ENCODE peak calls at places on chromosomes 12 and 14, in ten cellular contexts. One of them, this sample, is unnamed.

GRCh38 chr14:103535081-103535890 is 6.3 kb downstream of the TRMT61A start:
- DNase-seq in sigmoid colon: peak; percentile 77
- DNase-seq in HepG2: no peak
- DNase-seq in Panc1: no peak
- DNase-seq in H1: no peak
- DNase-seq in SK-N-SH: no peak
- DNase-seq in spleen: no peak
- DNase-seq in suprapubic skin: no peak
- DNase-seq in HCT116: no peak
- DNase-seq in breast epithelium: no peak
- DNase-seq in this sample: no peak

GRCh38 chr12:49187184-49187583 is 1.7 kb downstream of the TUBA1A start:
- DNase-seq in Panc1: no peak
- DNase-seq in SK-N-SH: peak; percentile 47
- DNase-seq in breast epithelium: peak; percentile 51
- DNase-seq in H1: no peak
- DNase-seq in spleen: no peak
- DNase-seq in HepG2: no peak
- DNase-seq in HCT116: no peak
- DNase-seq in sigmoid colon: peak; percentile 81
- DNase-seq in suprapubic skin: peak; percentile 63
- DNase-seq in this sample: no peak

GRCh38 chr14:69708586-69709169 is 58.3 kb upstream of the SRSF5 start:
- DNase-seq in spleen: no peak
- DNase-seq in breast epithelium: no peak
- DNase-seq in Panc1: no peak
- DNase-seq in HCT116: no peak
- DNase-seq in suprapubic skin: no peak
- DNase-seq in sigmoid colon: no peak
- DNase-seq in HepG2: peak; percentile 41
- DNase-seq in SK-N-SH: peak; percentile 51
- DNase-seq in H1: no peak
- DNase-seq in this sample: no peak

GRCh38 chr12:123966596-123966995 is 6.0 kb downstream of the CCDC92 start:
- DNase-seq in H1: no peak
- DNase-seq in suprapubic skin: no peak
- DNase-seq in HepG2: no peak
- DNase-seq in Panc1: no peak
- DNase-seq in sigmoid colon: no peak
- DNase-seq in spleen: no peak
- DNase-seq in breast epithelium: no peak
- DNase-seq in HCT116: no peak
- DNase-seq in SK-N-SH: no peak
- DNase-seq in this sample: no peak

GRCh38 chr14:33026850-33027420 is 88.3 kb downstream of the NPAS3 start:
- DNase-seq in H1: no peak
- DNase-seq in Panc1: no peak
- DNase-seq in sigmoid colon: no peak
- DNase-seq in HCT116: no peak
- DNase-seq in spleen: no peak
- DNase-seq in SK-N-SH: no peak
- DNase-seq in breast epithelium: no peak
- DNase-seq in suprapubic skin: no peak
- DNase-seq in HepG2: no peak
- DNase-seq in this sample: no peak

GRCh38 chr12:132449565-132450390 is 40.2 kb upstream of the FBRSL1 start:
- DNase-seq in H1: no peak
- DNase-seq in HepG2: no peak
- DNase-seq in HCT116: no peak
- DNase-seq in Panc1: no peak
- DNase-seq in suprapubic skin: no peak
- DNase-seq in SK-N-SH: no peak
- DNase-seq in spleen: peak; percentile 86
- DNase-seq in breast epithelium: no peak
- DNase-seq in sigmoid colon: no peak
- DNase-seq in this sample: no peak

GRCh38 chr14:34081126-34081575 is 130.3 kb upstream of the EGLN3 start:
- DNase-seq in suprapubic skin: no peak
- DNase-seq in SK-N-SH: no peak
- DNase-seq in HepG2: no peak
- DNase-seq in spleen: no peak
- DNase-seq in H1: no peak
- DNase-seq in sigmoid colon: no peak
- DNase-seq in Panc1: no peak
- DNase-seq in breast epithelium: no peak
- DNase-seq in HCT116: no peak
- DNase-seq in this sample: no peak

GRCh38 chr12:53550595-53550994 is 43.3 kb upstream of the NPFF start:
- DNase-seq in HCT116: no peak
- DNase-seq in SK-N-SH: no peak
- DNase-seq in H1: no peak
- DNase-seq in HepG2: no peak
- DNase-seq in Panc1: no peak
- DNase-seq in spleen: no peak
- DNase-seq in sigmoid colon: no peak
- DNase-seq in breast epithelium: no peak
- DNase-seq in suprapubic skin: no peak
- DNase-seq in this sample: no peak

GRCh38 chr14:72583316-72584272 is 310.3 kb downstream of the DPF3 start:
- DNase-seq in sigmoid colon: peak; percentile 26
- DNase-seq in suprapubic skin: no peak
- DNase-seq in HepG2: no peak
- DNase-seq in SK-N-SH: no peak
- DNase-seq in HCT116: no peak
- DNase-seq in breast epithelium: no peak
- DNase-seq in spleen: no peak
- DNase-seq in Panc1: no peak
- DNase-seq in H1: no peak
- DNase-seq in this sample: no peak

GRCh38 chr14:96040836-96041371 is 1.7 kb downstream of the C14orf132 start:
- DNase-seq in H1: no peak
- DNase-seq in suprapubic skin: no peak
- DNase-seq in Panc1: no peak
- DNase-seq in HCT116: no peak
- DNase-seq in SK-N-SH: no peak
- DNase-seq in sigmoid colon: no peak
- DNase-seq in spleen: no peak
- DNase-seq in HepG2: no peak
- DNase-seq in breast epithelium: no peak
- DNase-seq in this sample: no peak

GRCh38 chr14:96039633-96040311 is 610 bp downstream of the C14orf132 start:
- DNase-seq in Panc1: no peak
- DNase-seq in SK-N-SH: peak; percentile 78
- DNase-seq in spleen: no peak
- DNase-seq in H1: no peak
- DNase-seq in sigmoid colon: peak; percentile 70
- DNase-seq in HCT116: no peak
- DNase-seq in breast epithelium: no peak
- DNase-seq in suprapubic skin: no peak
- DNase-seq in HepG2: no peak
- DNase-seq in this sample: no peak

GRCh38 chr14:96037891-96038557 is 1.1 kb upstream of the C14orf132 start:
- DNase-seq in HCT116: peak; percentile 74
- DNase-seq in Panc1: no peak
- DNase-seq in breast epithelium: peak; percentile 53
- DNase-seq in HepG2: no peak
- DNase-seq in sigmoid colon: peak; percentile 77
- DNase-seq in spleen: no peak
- DNase-seq in H1: no peak
- DNase-seq in SK-N-SH: peak; percentile 38
- DNase-seq in suprapubic skin: no peak
- DNase-seq in this sample: peak; percentile 57

GRCh38 chr14:96038558-96038919 is 623 bp upstream of the C14orf132 start:
- DNase-seq in breast epithelium: no peak
- DNase-seq in HCT116: peak; percentile 4
- DNase-seq in spleen: no peak
- DNase-seq in sigmoid colon: no peak
- DNase-seq in HepG2: no peak
- DNase-seq in Panc1: no peak
- DNase-seq in SK-N-SH: no peak
- DNase-seq in suprapubic skin: no peak
- DNase-seq in H1: no peak
- DNase-seq in this sample: no peak

DNA sequence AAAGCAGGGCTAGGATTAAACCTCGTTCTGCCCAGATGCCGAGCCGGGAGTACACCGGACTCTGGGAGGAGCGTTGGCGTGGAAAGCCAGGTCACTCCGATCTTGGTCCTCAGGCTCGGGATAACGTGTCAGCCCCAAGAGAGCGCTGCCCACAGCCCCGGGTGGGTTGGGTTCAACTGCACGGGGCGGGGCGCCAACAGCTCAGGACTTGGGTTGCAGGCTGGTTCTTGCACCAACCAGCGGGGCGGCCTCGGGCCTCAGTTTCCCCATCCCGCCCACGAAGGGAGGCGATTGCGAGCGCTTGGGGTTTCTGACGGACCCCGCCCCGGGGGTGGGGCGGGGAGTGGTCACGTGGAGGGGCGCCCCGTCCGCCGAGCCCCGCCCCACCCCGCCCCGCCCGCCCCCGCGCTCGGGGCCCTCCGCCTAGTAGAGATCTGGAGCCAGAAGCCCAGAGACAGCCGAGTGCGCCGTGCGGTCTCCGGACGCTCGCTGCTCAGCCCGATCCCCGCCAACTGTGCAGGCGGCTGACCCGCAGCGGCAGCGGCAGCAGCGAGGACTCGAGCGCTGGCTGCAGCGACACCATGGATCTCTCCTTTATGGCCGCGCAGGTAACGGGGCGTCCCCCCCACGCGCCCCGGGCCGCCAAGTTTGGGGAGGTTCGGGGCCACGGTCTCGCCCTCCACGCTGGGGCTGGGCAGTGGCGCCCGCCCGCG is at the start of gene C14orf132:
- DNase-seq in HCT116: peak; percentile 18
- DNase-seq in breast epithelium: peak; percentile 54
- DNase-seq in spleen: peak; percentile 79
- DNase-seq in H1: no peak
- DNase-seq in sigmoid colon: peak; percentile 85
- DNase-seq in Panc1: no peak
- DNase-seq in HepG2: no peak
- DNase-seq in SK-N-SH: peak; percentile 96
- DNase-seq in suprapubic skin: no peak
- DNase-seq in this sample: peak; percentile 58
- TF ChIP-seq POLR2AphosphoS5 in HCT116: peak; percentile 86
- TF ChIP-seq POLR2AphosphoS5 in breast epithelium: no peak
- TF ChIP-seq POLR2AphosphoS5 in spleen: peak; percentile 59
- TF ChIP-seq POLR2AphosphoS5 in H1: peak; percentile 78
- TF ChIP-seq POLR2AphosphoS5 in sigmoid colon: peak; percentile 94
- TF ChIP-seq POLR2AphosphoS5 in Panc1: no peak
- TF ChIP-seq POLR2AphosphoS5 in HepG2: no peak
- TF ChIP-seq POLR2AphosphoS5 in SK-N-SH: peak; percentile 73
- TF ChIP-seq POLR2AphosphoS5 in suprapubic skin: no peak
- TF ChIP-seq POLR2AphosphoS5 in this sample: peak; percentile 44

GRCh38 chr12:71731439-71732356 is 23.0 kb upstream of the RAB21 start:
- DNase-seq in H1: no peak
- DNase-seq in sigmoid colon: no peak
- DNase-seq in HCT116: no peak
- DNase-seq in HepG2: peak; percentile 79
- DNase-seq in suprapubic skin: no peak
- DNase-seq in Panc1: no peak
- DNase-seq in breast epithelium: no peak
- DNase-seq in SK-N-SH: no peak
- DNase-seq in spleen: no peak
- DNase-seq in this sample: no peak
- TF ChIP-seq CTCF in H1: peak; percentile 47
- TF ChIP-seq CTCF in sigmoid colon: no peak
- TF ChIP-seq CTCF in HCT116: peak; percentile 41
- TF ChIP-seq CTCF in HepG2: peak; percentile 73
- TF ChIP-seq CTCF in suprapubic skin: no peak
- TF ChIP-seq CTCF in Panc1: no peak
- TF ChIP-seq CTCF in breast epithelium: no peak
- TF ChIP-seq CTCF in SK-N-SH: no peak
- TF ChIP-seq CTCF in spleen: no peak
- TF ChIP-seq CTCF in this sample: no peak

GRCh38 chr14:61501714-61502458 is 180.5 kb downstream of the PRKCH start:
- DNase-seq in HCT116: no peak
- DNase-seq in sigmoid colon: no peak
- DNase-seq in HepG2: no peak
- DNase-seq in suprapubic skin: no peak
- DNase-seq in spleen: no peak
- DNase-seq in H1: no peak
- DNase-seq in breast epithelium: no peak
- DNase-seq in SK-N-SH: no peak
- DNase-seq in Panc1: no peak
- DNase-seq in this sample: no peak

GRCh38 chr14:61495809-61496208 is 174.4 kb downstream of the PRKCH start:
- DNase-seq in suprapubic skin: no peak
- DNase-seq in HepG2: no peak
- DNase-seq in HCT116: no peak
- DNase-seq in spleen: no peak
- DNase-seq in sigmoid colon: no peak
- DNase-seq in SK-N-SH: no peak
- DNase-seq in Panc1: no peak
- DNase-seq in breast epithelium: no peak
- DNase-seq in H1: no peak
- DNase-seq in this sample: no peak

GRCh38 chr14:61498303-61498702 is 176.9 kb downstream of the PRKCH start:
- DNase-seq in Panc1: no peak
- DNase-seq in H1: no peak
- DNase-seq in breast epithelium: no peak
- DNase-seq in SK-N-SH: no peak
- DNase-seq in HepG2: no peak
- DNase-seq in suprapubic skin: no peak
- DNase-seq in spleen: no peak
- DNase-seq in sigmoid colon: no peak
- DNase-seq in HCT116: no peak
- DNase-seq in this sample: no peak

GRCh38 chr14:61500046-61500445 is 178.7 kb downstream of the PRKCH start:
- DNase-seq in Panc1: no peak
- DNase-seq in suprapubic skin: no peak
- DNase-seq in spleen: no peak
- DNase-seq in HepG2: no peak
- DNase-seq in sigmoid colon: no peak
- DNase-seq in H1: no peak
- DNase-seq in HCT116: no peak
- DNase-seq in breast epithelium: no peak
- DNase-seq in SK-N-SH: no peak
- DNase-seq in this sample: no peak

GRCh38 chr14:61498811-61499210 is 177.4 kb downstream of the PRKCH start:
- DNase-seq in H1: no peak
- DNase-seq in breast epithelium: no peak
- DNase-seq in Panc1: no peak
- DNase-seq in HepG2: no peak
- DNase-seq in suprapubic skin: no peak
- DNase-seq in sigmoid colon: no peak
- DNase-seq in HCT116: no peak
- DNase-seq in SK-N-SH: no peak
- DNase-seq in spleen: no peak
- DNase-seq in this sample: no peak
- TF ChIP-seq POLR2AphosphoS5 in H1: no peak
- TF ChIP-seq POLR2AphosphoS5 in breast epithelium: no peak
- TF ChIP-seq POLR2AphosphoS5 in Panc1: no peak
- TF ChIP-seq POLR2AphosphoS5 in HepG2: no peak
- TF ChIP-seq POLR2AphosphoS5 in suprapubic skin: no peak
- TF ChIP-seq POLR2AphosphoS5 in sigmoid colon: no peak
- TF ChIP-seq POLR2AphosphoS5 in HCT116: no peak
- TF ChIP-seq POLR2AphosphoS5 in SK-N-SH: no peak
- TF ChIP-seq POLR2AphosphoS5 in spleen: no peak
- TF ChIP-seq POLR2AphosphoS5 in this sample: no peak

DNA sequence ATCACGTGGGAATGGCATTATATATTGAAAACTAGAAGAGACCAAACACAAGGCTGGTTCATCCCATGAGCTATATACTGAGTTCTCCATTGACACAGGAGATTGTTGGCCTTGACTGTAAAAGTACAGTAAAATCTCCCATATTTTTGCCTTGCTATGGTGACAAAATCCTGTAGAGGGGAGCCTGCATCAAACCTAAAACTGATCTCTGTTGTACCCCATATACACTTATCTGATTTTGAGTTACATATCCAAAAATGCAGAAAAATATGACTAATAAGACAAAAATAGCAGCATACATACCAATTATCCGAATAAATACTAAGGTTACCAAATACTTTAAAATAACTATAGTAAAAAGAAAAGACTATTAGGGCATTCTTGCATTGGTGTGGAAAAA is 60.4 kb downstream of the TMTC3 start:
- DNase-seq in Panc1: no peak
- DNase-seq in spleen: no peak
- DNase-seq in HepG2: no peak
- DNase-seq in SK-N-SH: no peak
- DNase-seq in HCT116: no peak
- DNase-seq in suprapubic skin: no peak
- DNase-seq in H1: no peak
- DNase-seq in breast epithelium: no peak
- DNase-seq in sigmoid colon: no peak
- DNase-seq in this sample: no peak
- TF ChIP-seq CTCF in Panc1: no peak
- TF ChIP-seq CTCF in spleen: no peak
- TF ChIP-seq CTCF in HepG2: no peak
- TF ChIP-seq CTCF in SK-N-SH: no peak
- TF ChIP-seq CTCF in HCT116: no peak
- TF ChIP-seq CTCF in suprapubic skin: no peak
- TF ChIP-seq CTCF in H1: no peak
- TF ChIP-seq CTCF in breast epithelium: no peak
- TF ChIP-seq CTCF in sigmoid colon: no peak
- TF ChIP-seq CTCF in this sample: no peak